ENCODE peak calls at places on chromosomes 3 and 15, in six cellular contexts. One of them, this sample, is unnamed.

GRCh38 chr3:119318871-119319270 is 24.7 kb downstream of the ARHGAP31 start:
- DNase-seq in H1: no peak
- DNase-seq in SK-N-SH: peak
- DNase-seq in GM12878: no peak
- DNase-seq in K562: no peak
- DNase-seq in HepG2: no peak
- DNase-seq in this sample: no peak

GRCh38 chr3:168585544-168585943 is 489.8 kb upstream of the GOLIM4 start:
- DNase-seq in K562: no peak
- DNase-seq in GM12878: peak
- DNase-seq in SK-N-SH: no peak
- DNase-seq in H1: no peak
- DNase-seq in HepG2: no peak
- DNase-seq in this sample: no peak

GRCh38 chr15:35757323-35757722 is 211.4 kb upstream of the DPH6 start:
- DNase-seq in K562: no peak
- DNase-seq in HepG2: no peak
- DNase-seq in SK-N-SH: no peak
- DNase-seq in H1: no peak
- DNase-seq in GM12878: no peak
- DNase-seq in this sample: no peak

GRCh38 chr3:113277414-113277813 is 66.1 kb downstream of the BOC start:
- DNase-seq in HepG2: no peak
- DNase-seq in SK-N-SH: no peak
- DNase-seq in GM12878: peak
- DNase-seq in H1: no peak
- DNase-seq in K562: no peak
- DNase-seq in this sample: no peak

GRCh38 chr3:14298442-14298841 is 104.0 kb upstream of the SLC6A6 start:
- DNase-seq in K562: no peak
- DNase-seq in SK-N-SH: no peak
- DNase-seq in GM12878: no peak
- DNase-seq in H1: no peak
- DNase-seq in HepG2: no peak
- DNase-seq in this sample: no peak

GRCh38 chr15:81296673-81297072 is 27.3 kb downstream of the STARD5 start:
- DNase-seq in SK-N-SH: no peak
- DNase-seq in K562: no peak
- DNase-seq in HepG2: no peak
- DNase-seq in GM12878: peak
- DNase-seq in H1: no peak
- DNase-seq in this sample: no peak

GRCh38 chr3:71312461-71312860 is 271.1 kb downstream of the FOXP1 start:
- DNase-seq in SK-N-SH: no peak
- DNase-seq in K562: no peak
- DNase-seq in H1: no peak
- DNase-seq in HepG2: no peak
- DNase-seq in GM12878: no peak
- DNase-seq in this sample: no peak

GRCh38 chr3:7536510-7536909 is 675.6 kb downstream of the GRM7 start:
- DNase-seq in H1: no peak
- DNase-seq in GM12878: no peak
- DNase-seq in HepG2: no peak
- DNase-seq in SK-N-SH: no peak
- DNase-seq in K562: no peak
- DNase-seq in this sample: no peak

GRCh38 chr3:138726966-138727365 is 107.8 kb downstream of the PIK3CB start:
- DNase-seq in HepG2: no peak
- DNase-seq in SK-N-SH: no peak
- DNase-seq in K562: peak
- DNase-seq in GM12878: no peak
- DNase-seq in H1: no peak
- DNase-seq in this sample: no peak

GRCh38 chr3:119326976-119327375 is 32.8 kb downstream of the ARHGAP31 start:
- DNase-seq in H1: no peak
- DNase-seq in SK-N-SH: no peak
- DNase-seq in GM12878: no peak
- DNase-seq in K562: no peak
- DNase-seq in HepG2: no peak
- DNase-seq in this sample: no peak

GRCh38 chr15:58401991-58402649 is 29.7 kb upstream of the LIPC start:
- DNase-seq in SK-N-SH: no peak
- DNase-seq in H1: no peak
- DNase-seq in HepG2: no peak
- DNase-seq in K562: no peak
- DNase-seq in GM12878: no peak
- DNase-seq in this sample: no peak

GRCh38 chr3:194423317-194423716 is 24.3 kb upstream of the GP5 start:
- DNase-seq in H1: no peak
- DNase-seq in K562: no peak
- DNase-seq in GM12878: no peak
- DNase-seq in HepG2: no peak
- DNase-seq in SK-N-SH: no peak
- DNase-seq in this sample: no peak

GRCh38 chr3:129622933-129623332 is 16.5 kb upstream of the PLXND1 start:
- DNase-seq in HepG2: no peak
- DNase-seq in GM12878: no peak
- DNase-seq in K562: no peak
- DNase-seq in H1: no peak
- DNase-seq in SK-N-SH: no peak
- DNase-seq in this sample: no peak

GRCh38 chr3:126393563-126393962 is 1.1 kb upstream of the CFAP100 start:
- DNase-seq in SK-N-SH: no peak
- DNase-seq in GM12878: no peak
- DNase-seq in K562: no peak
- DNase-seq in HepG2: no peak
- DNase-seq in H1: no peak
- DNase-seq in this sample: no peak

GRCh38 chr15:83999396-84000120 is 236.0 kb upstream of the GOLGA6L4 start:
- DNase-seq in K562: no peak
- DNase-seq in H1: no peak
- DNase-seq in HepG2: no peak
- DNase-seq in SK-N-SH: no peak
- DNase-seq in GM12878: no peak
- DNase-seq in this sample: no peak

GRCh38 chr15:27722102-27722501 is 377.0 kb downstream of the OCA2 start:
- DNase-seq in GM12878: no peak
- DNase-seq in H1: no peak
- DNase-seq in SK-N-SH: no peak
- DNase-seq in K562: no peak
- DNase-seq in HepG2: no peak
- DNase-seq in this sample: no peak

GRCh38 chr15:92667291-92667904 is 11.8 kb upstream of the FAM174B start:
- DNase-seq in H1: no peak
- DNase-seq in HepG2: peak
- DNase-seq in K562: no peak
- DNase-seq in SK-N-SH: no peak
- DNase-seq in GM12878: no peak
- DNase-seq in this sample: no peak

GRCh38 chr15:73660455-73660854 is 23.7 kb upstream of the CD276 start:
- DNase-seq in H1: no peak
- DNase-seq in SK-N-SH: no peak
- DNase-seq in HepG2: no peak
- DNase-seq in K562: no peak
- DNase-seq in GM12878: no peak
- DNase-seq in this sample: no peak

GRCh38 chr3:12462159-12462962 is 21.9 kb upstream of the TSEN2 start:
- DNase-seq in K562: no peak
- DNase-seq in H1: no peak
- DNase-seq in GM12878: no peak
- DNase-seq in HepG2: peak
- DNase-seq in SK-N-SH: no peak
- DNase-seq in this sample: no peak

GRCh38 chr15:31752363-31752762 is 278.0 kb upstream of the CHRNA7 start:
- DNase-seq in K562: no peak
- DNase-seq in H1: no peak
- DNase-seq in SK-N-SH: no peak
- DNase-seq in GM12878: no peak
- DNase-seq in HepG2: no peak
- DNase-seq in this sample: no peak

GRCh38 chr3:129950318-129951046 is 24.0 kb upstream of the TRH start:
- DNase-seq in HepG2: no peak
- DNase-seq in K562: no peak
- DNase-seq in GM12878: no peak
- DNase-seq in SK-N-SH: no peak
- DNase-seq in H1: no peak
- DNase-seq in this sample: no peak

GRCh38 chr3:187291001-187291511 is 481 bp downstream of the MASP1 start:
- DNase-seq in GM12878: no peak
- DNase-seq in H1: no peak
- DNase-seq in SK-N-SH: no peak
- DNase-seq in K562: no peak
- DNase-seq in HepG2: no peak
- DNase-seq in this sample: no peak

GRCh38 chr15:68795298-68795848 is 25.3 kb downstream of the ANP32A start:
- DNase-seq in HepG2: no peak
- DNase-seq in H1: peak
- DNase-seq in GM12878: no peak
- DNase-seq in K562: no peak
- DNase-seq in SK-N-SH: no peak
- DNase-seq in this sample: no peak

GRCh38 chr3:73508330-73508954 is 116.3 kb downstream of the PDZRN3 start:
- DNase-seq in H1: no peak
- DNase-seq in SK-N-SH: peak
- DNase-seq in GM12878: no peak
- DNase-seq in HepG2: peak
- DNase-seq in K562: peak
- DNase-seq in this sample: peak

GRCh38 chr15:101128191-101128590 is 123.7 kb downstream of the CHSY1 start:
- DNase-seq in HepG2: no peak
- DNase-seq in K562: no peak
- DNase-seq in GM12878: no peak
- DNase-seq in SK-N-SH: no peak
- DNase-seq in H1: no peak
- DNase-seq in this sample: no peak

GRCh38 chr3:110391045-110391444 is 680.6 kb upstream of the NECTIN3 start:
- DNase-seq in GM12878: no peak
- DNase-seq in SK-N-SH: no peak
- DNase-seq in K562: no peak
- DNase-seq in HepG2: no peak
- DNase-seq in H1: no peak
- DNase-seq in this sample: no peak

GRCh38 chr3:24773798-24774197 is 279.1 kb upstream of the THRB start:
- DNase-seq in GM12878: no peak
- DNase-seq in K562: peak
- DNase-seq in H1: peak
- DNase-seq in HepG2: peak
- DNase-seq in SK-N-SH: peak
- DNase-seq in this sample: peak

GRCh38 chr3:104628185-104628789 is 738.4 kb upstream of the ALCAM start:
- DNase-seq in K562: peak
- DNase-seq in HepG2: peak
- DNase-seq in GM12878: no peak
- DNase-seq in SK-N-SH: peak
- DNase-seq in H1: no peak
- DNase-seq in this sample: peak

GRCh38 chr3:13199006-13199776 is 126.0 kb upstream of the IQSEC1 start:
- DNase-seq in K562: no peak
- DNase-seq in HepG2: no peak
- DNase-seq in GM12878: no peak
- DNase-seq in H1: no peak
- DNase-seq in SK-N-SH: no peak
- DNase-seq in this sample: no peak

GRCh38 chr3:41265011-41265545 is 65.8 kb downstream of the CTNNB1 start:
- DNase-seq in GM12878: no peak
- DNase-seq in HepG2: no peak
- DNase-seq in H1: no peak
- DNase-seq in K562: no peak
- DNase-seq in SK-N-SH: no peak
- DNase-seq in this sample: peak
- TF ChIP-seq YY1 in GM12878: no peak
- TF ChIP-seq YY1 in HepG2: no peak
- TF ChIP-seq YY1 in H1: no peak
- TF ChIP-seq YY1 in K562: no peak
- TF ChIP-seq YY1 in SK-N-SH: no peak
- TF ChIP-seq YY1 in this sample: no peak

GRCh38 chr3:69197922-69198540 is 75.6 kb upstream of the LMOD3 start:
- DNase-seq in K562: no peak
- DNase-seq in H1: no peak
- DNase-seq in HepG2: no peak
- DNase-seq in SK-N-SH: no peak
- DNase-seq in GM12878: no peak
- DNase-seq in this sample: no peak
- TF ChIP-seq JUND in K562: no peak
- TF ChIP-seq JUND in H1: no peak
- TF ChIP-seq JUND in HepG2: no peak
- TF ChIP-seq JUND in SK-N-SH: no peak
- TF ChIP-seq JUND in GM12878: no peak
- TF ChIP-seq JUND in this sample: no peak

DNA sequence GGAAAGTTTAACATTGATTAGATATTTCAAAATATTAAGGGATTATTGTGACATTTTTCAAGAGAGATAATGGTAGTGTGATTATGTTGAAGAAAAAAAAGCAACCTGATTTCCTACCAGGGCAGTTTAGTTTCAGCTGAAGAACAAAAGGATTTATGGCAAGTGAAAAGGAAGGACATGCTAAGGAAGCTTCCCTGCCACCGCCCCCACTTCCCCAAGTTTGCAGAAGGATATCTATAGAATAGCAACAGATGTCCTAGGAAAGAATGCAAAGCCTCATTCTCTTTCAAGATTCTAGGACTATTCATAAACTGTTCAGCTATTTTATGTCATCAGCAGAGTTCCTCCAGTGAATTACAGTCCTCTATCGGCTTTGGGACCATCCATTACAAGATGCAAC is 160.8 kb downstream of the SATB1 start:
- DNase-seq in HepG2: no peak
- DNase-seq in K562: no peak
- DNase-seq in SK-N-SH: no peak
- DNase-seq in H1: no peak
- DNase-seq in GM12878: no peak
- DNase-seq in this sample: no peak
- TF ChIP-seq YY1 in HepG2: no peak
- TF ChIP-seq YY1 in K562: no peak
- TF ChIP-seq YY1 in SK-N-SH: no peak
- TF ChIP-seq YY1 in H1: no peak
- TF ChIP-seq YY1 in GM12878: no peak
- TF ChIP-seq YY1 in this sample: no peak

DNA sequence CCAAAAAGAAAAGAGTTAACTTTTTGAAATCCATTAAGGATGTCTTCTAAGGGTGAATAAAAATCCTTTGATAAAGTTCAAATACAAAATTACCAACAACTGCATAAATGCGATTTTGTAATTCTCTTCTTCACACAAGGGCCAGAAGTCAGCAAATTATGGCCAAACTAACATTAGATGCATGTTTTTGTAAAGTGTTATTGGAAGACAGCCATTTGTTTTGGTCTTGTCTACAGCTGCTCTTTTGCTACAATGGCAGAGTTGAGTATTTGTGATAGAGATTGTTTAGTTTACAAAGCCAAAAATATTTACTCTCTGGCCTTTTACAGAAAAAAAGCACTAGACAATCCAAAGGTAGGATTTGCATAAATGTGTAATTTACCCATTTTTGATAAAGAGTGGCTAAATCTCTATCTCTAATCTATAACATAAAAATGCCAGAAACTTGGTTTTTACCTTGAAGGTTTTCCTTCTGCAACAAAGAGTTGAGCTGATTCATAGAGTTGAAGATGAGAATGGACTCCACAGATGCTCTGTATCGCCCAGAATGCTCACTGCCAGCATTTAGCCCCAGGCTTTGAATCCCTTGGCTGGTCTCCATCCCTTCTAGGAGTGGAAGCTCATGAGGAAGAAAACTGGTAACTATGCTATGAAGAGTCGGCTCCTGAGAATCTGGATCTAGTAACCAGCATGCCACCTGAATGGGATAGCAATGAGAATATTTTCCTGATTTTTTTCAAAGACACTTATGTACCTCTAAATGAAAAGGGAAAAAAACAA is 64.5 kb downstream of the POLQ start:
- DNase-seq in K562: no peak
- DNase-seq in SK-N-SH: no peak
- DNase-seq in GM12878: no peak
- DNase-seq in H1: no peak
- DNase-seq in HepG2: no peak
- DNase-seq in this sample: no peak
- TF ChIP-seq JUND in K562: no peak
- TF ChIP-seq JUND in SK-N-SH: no peak
- TF ChIP-seq JUND in GM12878: no peak
- TF ChIP-seq JUND in H1: no peak
- TF ChIP-seq JUND in HepG2: no peak
- TF ChIP-seq JUND in this sample: no peak

This sample was measured in HCT116.